ENCODE peak calls at places on chromosomes 2 and 18, in ten cellular contexts. Z, L, X, H, C, U, F, D, W and K are unnamed samples.

GRCh38 chr2:211879323-211879722 is 659.3 kb downstream of the ERBB4 start:
- DNase-seq in X (no peak), U (no peak), C (peak), L (peak), W (no peak), H (no peak), D (peak), Z (peak), F (no peak), K (peak)

GRCh38 chr2:153268941-153269461 is 209.6 kb downstream of the RPRM start:
- DNase-seq in U (no peak), H (no peak), D (no peak), Z (no peak), X (no peak), F (no peak), L (no peak), C (no peak), W (no peak), K (no peak)

GRCh38 chr2:39488450-39488849 is 51.4 kb upstream of the MAP4K3 start:
- DNase-seq in H (peak), F (no peak), X (no peak), Z (no peak), U (no peak), D (peak), C (no peak), L (peak), W (peak), K (peak)

GRCh38 chr18:42807852-42808251 is 307.6 kb downstream of the RIT2 start:
- DNase-seq in L (no peak), D (no peak), C (no peak), X (no peak), W (no peak), H (no peak), U (no peak), Z (no peak), F (no peak), K (no peak)

GRCh38 chr2:23622966-23623665 is 238.1 kb downstream of the KLHL29 start:
- DNase-seq in H (peak), W (no peak), U (no peak), D (no peak), C (peak), Z (no peak), X (no peak), F (no peak), L (no peak), K (peak)

GRCh38 chr2:143745060-143745459 is 615.8 kb downstream of the ARHGAP15 start:
- DNase-seq in U (no peak), Z (no peak), D (no peak), W (no peak), H (no peak), L (no peak), X (no peak), C (no peak), F (no peak), K (no peak)

GRCh38 chr2:16215892-16216554 is 275.7 kb downstream of the MYCN start:
- DNase-seq in H (no peak), Z (no peak), D (no peak), X (no peak), U (no peak), W (no peak), L (no peak), F (no peak), C (peak), K (no peak)

GRCh38 chr2:20706786-20707185 is 39.8 kb downstream of the GDF7 start:
- DNase-seq in X (no peak), F (no peak), H (no peak), L (no peak), U (no peak), Z (no peak), C (no peak), W (no peak), D (no peak), K (no peak)

GRCh38 chr18:31579375-31579774 is 12.3 kb upstream of the TTR start:
- DNase-seq in F (no peak), U (no peak), L (no peak), H (no peak), Z (no peak), X (no peak), W (no peak), D (no peak), C (no peak), K (no peak)

GRCh38 chr2:134900151-134900550 is 18.5 kb upstream of the CCNT2 start:
- DNase-seq in W (no peak), L (peak), Z (no peak), F (no peak), U (no peak), X (no peak), H (no peak), D (peak), C (no peak), K (peak)

GRCh38 chr2:218149865-218150264 is 16.9 kb downstream of the CXCR1 start:
- DNase-seq in X (no peak), L (no peak), W (no peak), D (no peak), U (no peak), H (no peak), Z (no peak), F (no peak), C (no peak), K (no peak)

DNA sequence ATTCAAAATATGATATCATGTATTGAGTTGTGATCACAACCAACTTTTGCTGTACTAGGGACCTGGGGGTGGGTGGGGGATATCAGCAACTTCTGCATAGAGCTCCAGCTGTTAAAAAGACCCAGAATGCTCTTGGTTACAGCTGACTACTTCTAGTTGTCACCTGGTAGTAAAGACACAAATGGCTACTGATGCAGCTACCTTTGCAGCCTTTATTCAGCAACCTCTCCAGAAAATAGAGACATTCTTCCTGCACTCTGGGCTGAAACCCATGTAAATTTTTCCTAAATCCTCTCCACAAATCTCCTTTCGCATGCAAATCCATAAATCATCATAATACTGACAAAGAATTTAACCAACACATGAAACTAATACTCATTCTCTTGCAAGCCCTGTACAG is 238.3 kb downstream of the TCF4 start:
- DNase-seq in X (no peak), H (no peak), F (no peak), U (no peak), C (no peak), D (no peak), L (no peak), Z (no peak), W (no peak), K (no peak)
- TF ChIP-seq CTCF in X (no peak), H (no peak), F (no peak), U (no peak), C (no peak), D (no peak), L (no peak), Z (no peak), W (no peak), K (no peak)

GRCh38 chr2:120180066-120180465 is 43.1 kb downstream of the TMEM185B start:
- DNase-seq in W (no peak), H (no peak), L (no peak), D (no peak), Z (no peak), F (no peak), C (no peak), U (no peak), X (no peak), K (no peak)
- TF ChIP-seq CTCF in W (no peak), H (no peak), L (no peak), D (no peak), Z (no peak), F (no peak), C (no peak), U (no peak), X (no peak), K (no peak)

DNA sequence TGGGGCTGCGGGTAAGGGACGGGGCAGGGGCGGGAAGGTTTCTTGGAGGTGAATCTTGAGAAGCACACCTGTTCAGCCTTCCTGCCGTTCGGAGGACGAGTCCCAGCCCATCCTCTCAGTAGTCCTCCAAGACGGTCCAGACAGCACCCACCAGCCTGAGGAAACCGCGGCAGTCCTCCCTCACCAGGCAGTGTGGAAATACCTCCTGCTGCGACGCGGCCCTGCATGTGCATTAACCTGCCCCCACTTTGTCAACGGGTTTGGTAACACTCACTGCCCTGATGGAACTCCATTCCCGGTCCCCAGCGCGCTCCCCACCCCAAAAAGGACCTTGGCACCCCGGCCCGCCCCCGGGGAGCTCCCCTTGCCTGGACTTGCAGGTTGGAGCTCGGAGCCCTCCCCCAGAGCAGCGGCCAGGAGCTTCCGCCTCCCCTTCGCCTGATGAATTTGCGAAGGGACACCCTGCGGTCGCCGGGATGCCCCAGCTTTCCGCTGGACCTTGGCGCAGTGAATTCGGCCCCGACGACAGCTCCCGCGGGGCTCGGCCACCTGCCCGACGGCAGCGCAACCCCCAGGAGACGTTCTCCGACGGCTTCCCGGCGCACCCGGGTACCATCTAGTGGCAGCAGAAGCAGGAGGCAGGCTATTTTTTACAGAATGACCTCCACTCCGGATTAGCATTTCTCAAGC is 31.5 kb downstream of the ACVR1C start:
- DNase-seq in Z (peak), W (peak), H (peak), C (peak), D (peak), X (peak), U (no peak), F (peak), L (peak), K (peak)
- TF ChIP-seq CTCF in Z (peak), W (no peak), H (peak), C (peak), D (peak), X (no peak), U (peak), F (peak), L (peak), K (peak)

GRCh38 chr2:129253461-129253812 is 726.0 kb upstream of the RAB6C start:
- DNase-seq in U (no peak), C (no peak), F (peak), H (no peak), Z (no peak), X (peak), D (no peak), L (peak), W (no peak), K (no peak)
- TF ChIP-seq CTCF in U (no peak), C (no peak), F (peak), H (no peak), Z (no peak), X (peak), D (no peak), L (peak), W (no peak), K (no peak)

GRCh38 chr2:190802810-190803209 is 77.8 kb upstream of the GLS start:
- DNase-seq in L (no peak), C (peak), X (no peak), Z (no peak), F (no peak), H (no peak), D (no peak), W (no peak), U (no peak), K (no peak)
- TF ChIP-seq CTCF in L (no peak), C (no peak), X (no peak), Z (no peak), F (no peak), H (no peak), D (no peak), W (no peak), U (no peak), K (no peak)